ENCODE peak calls at places on chromosomes 2 and 18, in five cellular contexts. H, Z, Q, P and O are unnamed samples.

GRCh38 chr2:105754011-105754410 is 9.3 kb downstream of the NCK2 start:
- DNase-seq in H (no peak), Q (peak), Z (no peak), P (no peak), O (no peak)

GRCh38 chr2:239239607-239240479 is 161.0 kb downstream of the HDAC4 start:
- DNase-seq in H (no peak), Z (no peak), Q (peak), P (no peak), O (no peak)

GRCh38 chr18:23631312-23631711 is 31.4 kb downstream of the ANKRD29 start:
- DNase-seq in H (no peak), Q (no peak), P (no peak), Z (no peak), O (no peak)

GRCh38 chr2:11516984-11517648 is 16.7 kb upstream of the GREB1 start:
- DNase-seq in Q (no peak), Z (no peak), H (no peak), P (no peak), O (no peak)

GRCh38 chr2:240704651-240705050 is 13.0 kb downstream of the AQP12A start:
- DNase-seq in Q (no peak), H (no peak), Z (peak), P (no peak), O (no peak)

GRCh38 chr2:217142649-217143266 is 282.9 kb upstream of the TNP1 start:
- DNase-seq in H (no peak), Z (no peak), Q (no peak), P (peak), O (peak)

GRCh38 chr2:143581134-143581533 is 451.9 kb downstream of the ARHGAP15 start:
- DNase-seq in P (no peak), Z (no peak), Q (no peak), H (no peak), O (no peak)

GRCh38 chr2:116733699-116734098 is 1080.8 kb upstream of the DDX18 start:
- DNase-seq in Z (no peak), P (no peak), H (no peak), Q (no peak), O (no peak)

GRCh38 chr2:161077367-161078210 is 82.6 kb upstream of the TANK start:
- DNase-seq in Z (no peak), Q (no peak), H (no peak), P (peak), O (peak)

GRCh38 chr2:47785986-47786385 is 3.0 kb downstream of the MSH6 start:
- DNase-seq in Q (no peak), Z (no peak), P (no peak), H (no peak), O (no peak)

GRCh38 chr2:185955050-185955449 is 216.4 kb downstream of the FSIP2 start:
- DNase-seq in H (no peak), Q (no peak), Z (no peak), P (no peak), O (no peak)

GRCh38 chr2:62199392-62200125 is 3.6 kb downstream of the B3GNT2 start:
- DNase-seq in Q (no peak), Z (peak), H (no peak), P (peak), O (peak)

GRCh38 chr18:6719914-6720692 is 9.4 kb upstream of the ARHGAP28 start:
- DNase-seq in Q (no peak), H (no peak), P (no peak), Z (no peak), O (peak)

GRCh38 chr2:10058251-10059015 is 15.1 kb downstream of the KLF11 start:
- DNase-seq in Q (no peak), P (no peak), H (no peak), Z (no peak), O (no peak)

GRCh38 chr2:96895709-96896651 is 26.1 kb upstream of the SEMA4C start:
- DNase-seq in Z (no peak), P (no peak), Q (no peak), H (no peak), O (no peak)

GRCh38 chr2:195363496-195363895 is 293.5 kb upstream of the SLC39A10 start:
- DNase-seq in Z (peak), Q (no peak), H (peak), P (peak), O (peak)

GRCh38 chr18:35513181-35513932 is 15.6 kb upstream of the INO80C start:
- DNase-seq in P (peak), H (no peak), Z (peak), Q (peak), O (peak)

GRCh38 chr2:96602330-96602823 is 35.7 kb downstream of the KANSL3 start:
- DNase-seq in P (no peak), Z (no peak), H (no peak), Q (no peak), O (no peak)

GRCh38 chr18:45386256-45386655 is 229.0 kb upstream of the SLC14A2 start:
- DNase-seq in H (no peak), Q (no peak), Z (peak), P (peak), O (peak)

GRCh38 chr2:149441255-149441654 is 110.9 kb downstream of the LYPD6 start:
- DNase-seq in Z (peak), P (peak), Q (no peak), H (no peak), O (no peak)

GRCh38 chr2:218658671-218659257 is 659 bp downstream of the ZNF142 start:
- DNase-seq in Q (no peak), Z (peak), H (no peak), P (peak), O (peak)

GRCh38 chr2:74849228-74849892 is 15.4 kb downstream of the HK2 start:
- DNase-seq in H (no peak), Z (no peak), P (peak), Q (no peak), O (no peak)

GRCh38 chr2:48112911-48113687 is 206.8 kb upstream of the FBXO11 start:
- DNase-seq in P (peak), Z (peak), Q (no peak), H (no peak), O (peak)

GRCh38 chr2:68272246-68272987 is 20.1 kb upstream of the PPP3R1 start:
- DNase-seq in H (no peak), Q (no peak), Z (no peak), P (no peak), O (no peak)

GRCh38 chr2:159125858-159126257 is 157.4 kb downstream of the TANC1 start:
- DNase-seq in H (no peak), P (no peak), Q (no peak), Z (no peak), O (no peak)

GRCh38 chr2:64134813-64135212 is 9.4 kb downstream of the PELI1 start:
- DNase-seq in Z (peak), P (no peak), Q (no peak), H (no peak), O (peak)

GRCh38 chr2:186201371-186201770 is 284.7 kb upstream of the ZC3H15 start:
- DNase-seq in Q (no peak), H (no peak), Z (no peak), P (no peak), O (no peak)

GRCh38 chr2:171566753-171567152 is 44.5 kb downstream of the CYBRD1 start:
- DNase-seq in P (no peak), H (no peak), Z (no peak), Q (no peak), O (no peak)

GRCh38 chr2:88187038-88187676 is 17.0 kb downstream of the THNSL2 start:
- DNase-seq in P (peak), Z (peak), Q (no peak), H (no peak), O (peak)

GRCh38 chr18:48983793-48984437 is 33.1 kb upstream of the SMAD7 start:
- DNase-seq in P (peak), Q (no peak), H (no peak), Z (no peak), O (peak)

GRCh38 chr2:240642061-240642805 is 17.0 kb downstream of the GPR35 start:
- DNase-seq in H (no peak), Z (no peak), P (no peak), Q (peak), O (no peak)

GRCh38 chr2:45182667-45183620 is 173.7 kb upstream of the SIX2 start:
- DNase-seq in H (no peak), Q (peak), P (peak), Z (peak), O (peak)

GRCh38 chr2:217954971-217955740 is 47.6 kb downstream of the TNS1 start:
- DNase-seq in Z (no peak), Q (no peak), P (no peak), H (no peak), O (no peak)

GRCh38 chr2:68741238-68741637 is 6.6 kb downstream of the ARHGAP25 start:
- DNase-seq in Q (no peak), P (no peak), Z (no peak), H (no peak), O (no peak)

GRCh38 chr2:177329035-177329434 is 63.5 kb upstream of the AGPS start:
- DNase-seq in P (no peak), H (no peak), Z (no peak), Q (no peak), O (no peak)

GRCh38 chr2:127572841-127573240 is 37.4 kb downstream of the MYO7B start:
- DNase-seq in Z (no peak), H (no peak), P (no peak), Q (peak), O (no peak)

GRCh38 chr18:74724186-74724585 is 126.5 kb downstream of the ZNF407 start:
- DNase-seq in P (peak), Z (peak), H (peak), Q (no peak), O (peak)

DNA sequence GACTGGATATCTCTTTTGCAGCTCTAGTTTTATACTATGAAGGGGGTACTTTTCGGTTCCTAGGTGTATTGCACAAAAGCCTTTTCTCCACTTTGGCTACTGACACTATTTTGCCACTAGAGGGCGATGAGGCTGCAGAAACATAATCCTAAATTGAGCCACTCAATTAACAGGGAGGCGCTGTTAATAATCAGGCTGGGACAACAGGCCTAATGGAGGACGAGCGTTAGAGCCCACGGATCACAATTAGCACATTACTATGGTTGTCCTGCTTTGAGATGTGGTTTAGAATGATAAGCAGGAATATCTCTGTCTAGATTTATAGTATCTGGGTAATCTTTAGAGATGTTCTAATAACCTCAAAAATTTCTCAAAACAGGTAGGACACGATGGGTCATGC is 62.2 kb upstream of the PMAIP1 start:
- DNase-seq in Z (peak), P (peak), Q (peak), H (no peak), O (peak)
- H3K4me3 ChIP-seq in Z (no peak), P (peak), Q (no peak), H (no peak), O (no peak)

GRCh38 chr18:40415821-40416220 is 1539.2 kb upstream of the PIK3C3 start:
- DNase-seq in Z (no peak), H (no peak), P (no peak), Q (no peak), O (no peak)
- H3K4me3 ChIP-seq in Z (no peak), H (no peak), P (no peak), Q (no peak), O (no peak)

DNA sequence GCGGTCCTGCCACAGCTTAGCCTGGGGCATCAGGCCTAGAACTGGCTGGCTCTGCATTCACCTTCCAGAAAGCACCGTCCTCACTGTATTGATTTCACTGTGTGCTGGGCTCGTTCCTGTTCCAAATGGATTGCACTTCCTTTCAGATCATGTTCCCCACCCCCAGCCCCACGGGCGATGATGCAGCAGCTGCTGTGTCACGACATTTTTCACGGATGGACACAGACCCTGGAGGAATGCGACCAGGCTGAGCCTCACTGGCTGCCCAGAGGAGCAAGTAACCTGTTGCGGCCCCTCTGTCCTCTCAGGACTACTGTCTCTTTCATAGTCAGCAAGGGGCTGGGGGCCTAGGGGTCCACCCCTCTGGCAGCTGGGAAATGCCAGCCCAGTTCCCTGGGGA is 50.3 kb downstream of the CAPN13 start:
- DNase-seq in H (no peak), Q (peak), Z (no peak), P (no peak), O (no peak)
- H3K4me3 ChIP-seq in H (no peak), Q (no peak), Z (no peak), P (no peak), O (no peak)

GRCh38 chr2:100321881-100322820 is at the start of gene LONRF2:
- DNase-seq in Z (peak), H (no peak), P (peak), Q (no peak), O (no peak)
- H3K4me3 ChIP-seq in Z (peak), H (peak), P (peak), Q (peak), O (peak)

DNA sequence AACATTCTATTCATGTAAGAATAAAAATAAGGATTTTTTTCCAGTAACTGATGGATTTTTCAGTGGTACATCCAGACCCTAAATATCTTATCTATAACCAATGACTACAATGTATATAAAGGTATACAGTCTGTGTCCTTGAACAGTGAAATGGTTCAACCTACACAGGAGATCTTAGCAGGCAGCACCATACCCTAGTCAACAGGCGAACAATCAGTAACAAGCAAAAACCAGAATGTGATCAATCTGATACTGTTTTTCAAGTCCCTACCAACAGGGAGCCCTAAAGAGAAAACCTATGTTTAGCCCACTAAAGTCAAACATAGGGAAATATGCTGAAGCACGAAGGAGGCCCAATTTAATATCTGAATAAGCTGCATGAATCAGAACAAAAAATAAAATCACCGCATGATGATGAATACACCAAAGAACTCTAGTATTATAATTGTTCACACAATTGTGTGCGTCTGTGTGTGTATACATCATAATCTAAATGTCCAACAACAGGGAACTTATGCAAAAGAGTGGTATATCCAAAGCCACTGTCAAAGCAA is 26.0 kb downstream of the PTPN2 start:
- DNase-seq in H (no peak), Q (no peak), Z (no peak), P (no peak), O (no peak)
- H3K4me3 ChIP-seq in H (no peak), Q (no peak), Z (no peak), P (no peak), O (no peak)

GRCh38 chr2:173667014-173667413 is 298.2 kb downstream of the SP3 start:
- DNase-seq in Q (no peak), H (no peak), P (no peak), Z (no peak), O (peak)
- H3K4me3 ChIP-seq in Q (no peak), H (no peak), P (no peak), Z (no peak), O (no peak)